ENCODE peak calls at places on chromosome X, in nine cellular contexts. I is GM23248; L is cardiac fibroblast; U is HFF-Myc; T is CD4-positive, CD25-positive, alpha-beta regulatory T cell; S is mesendoderm; D is fibroblast of the aortic adventitia; J is left ventricle myocardium inferior; K is pancreas. N is an unnamed sample.

GRCh38 chrX:70359458-70359857 is 63.7 kb upstream of the GDPD2 start:
- DNase-seq in I (no peak), L (no peak), U (no peak), T (no peak), S (no peak), D (no peak), J (no peak), K (no peak), N (no peak)

GRCh38 chrX:131747173-131747572 is 203.3 kb downstream of the OR13H1 start:
- DNase-seq in I (no peak), L (no peak), U (no peak), T (peak), S (no peak), D (peak), J (no peak), K (no peak), N (no peak)

GRCh38 chrX:33336783-33337182 is 125.4 kb upstream of the DMD start:
- DNase-seq in I (peak), L (peak), U (no peak), T (no peak), S (peak), D (peak), J (no peak), K (no peak), N (no peak)

GRCh38 chrX:109472939-109473713 is 8.8 kb downstream of the GUCY2F start:
- DNase-seq in I (peak), L (peak), U (no peak), T (no peak), S (peak), D (peak), J (no peak), K (no peak), N (no peak)

GRCh38 chrX:101956556-101956955 is 24.7 kb upstream of the ZMAT1 start:
- DNase-seq in I (no peak), L (no peak), U (no peak), T (no peak), S (peak), D (no peak), J (no peak), K (no peak), N (no peak)

GRCh38 chrX:133706890-133707289 is 278.5 kb downstream of the GPC3 start:
- DNase-seq in I (no peak), L (no peak), U (no peak), T (no peak), S (no peak), D (no peak), J (no peak), K (no peak), N (no peak)

GRCh38 chrX:47206316-47206715 is 12.2 kb upstream of the CDK16 start:
- DNase-seq in I (peak), L (no peak), U (no peak), T (no peak), S (no peak), D (no peak), J (no peak), K (no peak), N (no peak)

GRCh38 chrX:20252392-20253231 is 14.1 kb downstream of the RPS6KA3 start:
- DNase-seq in I (peak), L (peak), U (no peak), T (peak), S (peak), D (peak), J (peak), K (peak), N (no peak)

GRCh38 chrX:37926700-37927099 is 79.3 kb upstream of the DYNLT3 start:
- DNase-seq in I (peak), L (peak), U (no peak), T (no peak), S (peak), D (peak), J (no peak), K (no peak), N (peak)

GRCh38 chrX:26442340-26442739 is 226.4 kb downstream of the MAGEB5 start:
- DNase-seq in I (peak), L (peak), U (no peak), T (no peak), S (peak), D (no peak), J (no peak), K (no peak), N (peak)

GRCh38 chrX:120291211-120291610 is 20.1 kb downstream of the TMEM255A start:
- DNase-seq in I (no peak), L (no peak), U (no peak), T (no peak), S (no peak), D (no peak), J (no peak), K (no peak), N (no peak)

GRCh38 chrX:155009994-155010472 is 12.5 kb downstream of the F8 start:
- DNase-seq in I (no peak), L (peak), U (no peak), T (no peak), S (no peak), D (peak), J (no peak), K (no peak), N (no peak)

GRCh38 chrX:83845397-83845796 is 15.5 kb upstream of the CYLC1 start:
- DNase-seq in I (peak), L (peak), U (no peak), T (peak), S (peak), D (peak), J (no peak), K (no peak), N (no peak)

GRCh38 chrX:102651242-102651967 is at the start of gene GPRASP1:
- DNase-seq in I (peak), L (peak), U (no peak), T (peak), S (peak), D (peak), J (peak), K (peak), N (no peak)

GRCh38 chrX:12922600-12922919 is 16.1 kb downstream of the TLR8 start:
- DNase-seq in I (no peak), L (no peak), U (no peak), T (no peak), S (no peak), D (no peak), J (no peak), K (no peak), N (no peak)

GRCh38 chrX:21004835-21005234 is 369.4 kb upstream of the CNKSR2 start:
- DNase-seq in I (peak), L (no peak), U (no peak), T (no peak), S (no peak), D (peak), J (no peak), K (no peak), N (no peak)

GRCh38 chrX:96183843-96184242 is 500.8 kb upstream of the DIAPH2 start:
- DNase-seq in I (peak), L (peak), U (no peak), T (no peak), S (peak), D (peak), J (no peak), K (no peak), N (no peak)

GRCh38 chrX:154443479-154443910 is 446 bp upstream of the FAM50A start:
- DNase-seq in I (peak), L (no peak), U (no peak), T (no peak), S (peak), D (no peak), J (no peak), K (no peak), N (no peak)

GRCh38 chrX:38247051-38247450 is 26.4 kb upstream of the SRPX start:
- DNase-seq in I (no peak), L (no peak), U (no peak), T (no peak), S (no peak), D (no peak), J (no peak), K (no peak), N (no peak)

GRCh38 chrX:23861215-23861896 is 46.4 kb downstream of the APOO start:
- DNase-seq in I (no peak), L (no peak), U (no peak), T (no peak), S (peak), D (no peak), J (no peak), K (no peak), N (no peak)

GRCh38 chrX:110915120-110915519 is 119.5 kb upstream of the CHRDL1 start:
- DNase-seq in I (peak), L (peak), U (peak), T (no peak), S (no peak), D (peak), J (no peak), K (no peak), N (peak)

GRCh38 chrX:13899607-13900006 is 82.7 kb upstream of the GPM6B start:
- DNase-seq in I (peak), L (peak), U (peak), T (no peak), S (peak), D (peak), J (no peak), K (no peak), N (peak)

GRCh38 chrX:71870337-71871098 is 40.1 kb upstream of the NHSL2 start:
- DNase-seq in I (peak), L (peak), U (peak), T (no peak), S (peak), D (no peak), J (no peak), K (no peak), N (no peak)

GRCh38 chrX:63349307-63349706 is 1.8 kb downstream of the SPIN4 start:
- DNase-seq in I (no peak), L (no peak), U (no peak), T (no peak), S (peak), D (peak), J (no peak), K (no peak), N (no peak)

GRCh38 chrX:30668581-30668980 is 15.4 kb downstream of the GK start:
- DNase-seq in I (no peak), L (no peak), U (no peak), T (no peak), S (no peak), D (no peak), J (no peak), K (no peak), N (no peak)

GRCh38 chrX:107775734-107776511 is at the start of gene TSC22D3:
- DNase-seq in I (peak), L (peak), U (no peak), T (peak), S (peak), D (peak), J (peak), K (peak), N (no peak)

GRCh38 chrX:13364230-13364629 is 44.4 kb upstream of the ATXN3L start:
- DNase-seq in I (peak), L (no peak), U (no peak), T (no peak), S (no peak), D (no peak), J (no peak), K (no peak), N (no peak)

GRCh38 chrX:130111220-130111934 is 1.1 kb upstream of the ELF4 start:
- DNase-seq in I (peak), L (peak), U (no peak), T (no peak), S (no peak), D (peak), J (no peak), K (no peak), N (no peak)

GRCh38 chrX:129318375-129318774 is 204.9 kb downstream of the SMARCA1 start:
- DNase-seq in I (peak), L (peak), U (no peak), T (no peak), S (peak), D (peak), J (no peak), K (no peak), N (no peak)

GRCh38 chrX:115690554-115691216 is 129.7 kb downstream of the PLS3 start:
- DNase-seq in I (peak), L (peak), U (peak), T (peak), S (peak), D (peak), J (no peak), K (no peak), N (no peak)

GRCh38 chrX:115687595-115687994 is 126.6 kb downstream of the PLS3 start:
- DNase-seq in I (no peak), L (no peak), U (no peak), T (no peak), S (no peak), D (no peak), J (no peak), K (no peak), N (no peak)

GRCh38 chrX:115693476-115693875 is 132.5 kb downstream of the PLS3 start:
- DNase-seq in I (no peak), L (no peak), U (no peak), T (no peak), S (no peak), D (no peak), J (no peak), K (no peak), N (no peak)

GRCh38 chrX:115694028-115694427 is 133.1 kb downstream of the PLS3 start:
- DNase-seq in I (no peak), L (no peak), U (no peak), T (no peak), S (no peak), D (no peak), J (no peak), K (no peak), N (no peak)

DNA sequence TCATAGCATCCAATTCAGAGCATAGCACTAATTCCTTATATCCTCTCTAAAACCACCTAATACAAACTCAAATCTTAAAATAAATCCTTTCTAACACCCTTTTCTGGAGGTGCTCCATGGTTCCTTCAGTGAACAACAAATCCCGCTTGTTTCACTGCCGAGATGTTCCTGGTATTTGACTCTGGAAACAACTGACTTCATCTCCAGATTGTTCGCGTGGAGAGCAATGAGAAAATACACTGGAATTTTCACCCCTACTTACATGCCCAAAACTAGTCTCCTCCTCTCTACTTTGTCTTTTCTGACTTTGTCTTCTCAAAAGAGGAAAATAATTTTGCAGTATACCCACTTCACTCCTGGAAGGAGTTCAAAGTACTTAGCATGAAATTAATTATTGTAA is 129.0 kb downstream of the PLS3 start:
- DNase-seq in I (peak), L (peak), U (no peak), T (no peak), S (peak), D (peak), J (no peak), K (no peak), N (no peak)
- H3K4me3 ChIP-seq in I (peak), L (no peak), U (no peak), T (no peak), S (no peak), D (no peak), J (no peak), K (no peak), N (no peak)

DNA sequence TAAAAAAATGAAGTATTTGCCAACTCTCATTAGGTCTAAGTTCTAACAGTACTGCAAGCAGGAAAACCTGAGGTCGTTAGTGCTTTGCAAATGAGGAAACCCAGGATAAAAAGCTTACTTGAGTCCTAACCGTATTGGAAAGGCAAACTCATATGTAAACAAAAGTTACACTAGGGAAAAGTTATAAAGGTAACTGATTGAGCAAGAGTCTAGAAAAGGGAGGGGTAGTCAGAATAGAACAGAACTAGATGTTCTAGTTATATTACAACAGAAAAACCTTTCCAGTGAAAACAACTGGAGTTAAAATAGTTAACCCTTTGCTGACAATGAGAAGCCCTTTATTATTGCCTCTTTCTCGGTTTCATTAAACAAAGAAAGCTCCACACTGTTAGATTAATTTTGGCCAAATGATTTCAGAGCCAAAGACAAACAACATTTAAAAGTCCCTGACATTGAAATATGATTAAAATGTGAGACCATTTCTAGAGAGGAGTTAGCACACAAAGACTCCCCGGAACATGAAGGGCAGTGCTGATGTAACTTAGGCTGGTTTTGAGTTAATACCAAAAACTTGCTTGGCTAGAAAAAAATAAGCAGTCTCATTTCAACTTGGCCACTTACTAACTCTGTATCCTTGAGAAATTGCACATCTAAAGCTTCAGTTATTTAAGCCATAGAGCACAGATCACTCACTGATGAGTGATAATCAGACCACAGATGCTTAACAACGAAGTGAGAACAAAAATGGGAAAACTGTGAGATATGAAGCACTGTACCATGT is 66.2 kb upstream of the MAOA start:
- DNase-seq in I (no peak), L (peak), U (no peak), T (no peak), S (no peak), D (peak), J (no peak), K (no peak), N (no peak)
- H3K4me3 ChIP-seq in I (no peak), L (no peak), U (no peak), T (no peak), S (no peak), D (no peak), J (peak), K (no peak), N (no peak)

DNA sequence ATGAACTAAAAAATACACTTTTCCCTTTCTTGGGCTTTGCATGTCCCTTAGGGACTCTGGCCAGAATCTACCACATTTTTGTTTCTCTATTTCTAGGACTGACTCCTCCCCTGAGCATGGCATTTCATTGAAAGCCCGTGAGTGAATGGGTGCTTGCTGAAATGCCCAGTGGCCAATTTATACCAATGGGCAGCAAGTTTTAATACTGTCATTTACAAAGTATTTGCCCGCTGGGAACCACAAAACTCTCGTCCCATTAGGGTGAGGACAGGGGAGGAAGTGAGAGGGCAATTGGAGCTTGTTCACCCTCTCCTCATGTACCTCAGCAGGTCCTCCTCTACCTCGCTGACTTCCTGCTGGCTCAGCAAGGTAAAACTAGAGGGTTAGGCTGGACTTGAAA is 1.1 kb downstream of the SRPX2 start:
- DNase-seq in I (peak), L (peak), U (no peak), T (no peak), S (no peak), D (no peak), J (no peak), K (no peak), N (no peak)
- H3K4me3 ChIP-seq in I (peak), L (peak), U (peak), T (no peak), S (no peak), D (peak), J (peak), K (no peak), N (peak)

GRCh38 chrX:7204619-7205018 is 56.7 kb upstream of the PUDP start:
- DNase-seq in I (no peak), L (no peak), U (no peak), T (no peak), S (no peak), D (no peak), J (no peak), K (no peak), N (no peak)

GRCh38 chrX:7202206-7202605 is 54.3 kb upstream of the PUDP start:
- DNase-seq in I (no peak), L (no peak), U (no peak), T (no peak), S (no peak), D (no peak), J (no peak), K (no peak), N (no peak)

GRCh38 chrX:7201481-7201880 is 53.5 kb upstream of the PUDP start:
- DNase-seq in I (no peak), L (no peak), U (no peak), T (no peak), S (no peak), D (no peak), J (no peak), K (no peak), N (no peak)

GRCh38 chrX:7205037-7205577 is 57.2 kb upstream of the PUDP start:
- DNase-seq in I (no peak), L (no peak), U (no peak), T (no peak), S (no peak), D (no peak), J (no peak), K (no peak), N (no peak)
- H3K4me3 ChIP-seq in I (no peak), L (no peak), U (no peak), T (no peak), S (no peak), D (no peak), J (no peak), K (no peak), N (no peak)

DNA sequence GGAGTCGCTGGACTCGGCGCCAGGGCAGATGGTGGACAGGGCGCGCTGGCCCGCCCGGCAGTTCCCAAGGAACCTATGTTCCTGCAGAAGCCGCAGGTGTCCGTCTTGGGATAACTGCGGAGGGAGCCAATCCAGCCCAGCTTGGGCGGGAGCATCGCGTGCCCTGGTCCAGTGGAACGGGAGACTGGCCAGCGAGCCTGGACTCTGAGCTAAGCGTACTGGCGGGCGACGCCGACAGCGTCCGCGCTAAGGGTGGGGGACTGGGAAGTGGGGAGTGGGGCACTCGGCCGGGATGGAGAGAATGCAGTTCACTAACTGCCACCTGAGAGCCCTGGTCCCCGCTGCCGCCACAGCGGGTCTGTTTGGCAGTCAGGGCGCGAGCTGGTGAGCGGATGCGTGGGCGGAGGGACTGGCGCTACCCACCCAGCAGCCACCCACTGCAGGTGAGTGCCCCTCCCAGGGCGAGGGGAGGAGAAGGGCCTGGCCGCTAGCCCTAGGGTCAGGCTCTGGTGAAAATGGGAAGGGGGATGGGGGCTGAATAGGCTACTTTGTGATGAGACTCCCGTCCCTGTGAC is 1.3 kb upstream of the MAMLD1 start:
- DNase-seq in I (peak), L (no peak), U (no peak), T (no peak), S (peak), D (peak), J (no peak), K (peak), N (no peak)
- H3K4me3 ChIP-seq in I (peak), L (peak), U (peak), T (peak), S (peak), D (peak), J (peak), K (no peak), N (peak)

GRCh38 chrX:39729834-39730670 is 367.7 kb downstream of the BCOR start:
- DNase-seq in I (peak), L (no peak), U (no peak), T (no peak), S (no peak), D (no peak), J (no peak), K (peak), N (no peak)
- H3K4me3 ChIP-seq in I (no peak), L (no peak), U (no peak), T (no peak), S (no peak), D (no peak), J (no peak), K (no peak), N (no peak)

DNA sequence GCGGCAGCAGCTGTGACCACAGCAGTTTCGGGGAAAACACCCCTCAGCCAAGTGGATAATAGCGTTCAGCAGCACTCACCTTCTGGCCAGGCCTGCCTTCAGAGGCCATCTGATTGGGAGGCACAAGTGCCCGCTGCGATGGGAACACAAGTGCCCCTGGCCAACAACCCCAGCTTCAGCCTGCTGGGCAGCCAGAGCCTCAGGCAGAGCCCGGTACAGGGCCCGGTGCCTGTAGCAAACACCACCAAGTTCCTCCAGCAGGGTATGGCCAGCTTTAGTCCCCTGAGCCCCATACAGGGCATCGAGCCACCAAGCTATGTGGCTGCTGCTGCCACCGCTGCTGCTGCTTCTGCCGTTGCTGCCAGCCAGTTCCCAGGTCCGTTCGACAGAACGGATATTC is 56.0 kb upstream of the MTM1 start:
- DNase-seq in I (no peak), L (no peak), U (no peak), T (no peak), S (no peak), D (no peak), J (no peak), K (no peak), N (no peak)
- H3K4me3 ChIP-seq in I (no peak), L (no peak), U (no peak), T (no peak), S (no peak), D (no peak), J (no peak), K (no peak), N (no peak)

N was measured in AG04449.